ENCODE peak calls at places on chromosomes 6 and 20, in ten cellular contexts. I is AG09309; A is fibroblast of mammary gland; X is NCI-H1092 treated with DMSO at 0.1 percent for 48 hours; K is nephron progenitor cell; L is ACHN; T is activated T-cell treated with anti-CD3 and anti-CD28 coated beads for 1 hour; Z is stimulated activated CD4-positive, alpha-beta T cell treated with anti-CD3 and anti-CD28 coated beads, Interleukin-12 subunit alpha, Interleukin-12 subunit beta, amount 100 ng/mL, for 4 hours; J is posterior vena cava; N is GM12891. M is an unnamed sample.
A peak's percentile ranks its signal among the peaks of the same experiment; 100 is the strongest.

GRCh38 chr6:133594551-133594950 is 294.4 kb upstream of the TCF21 start:
- DNase-seq in K (no peak), N (no peak), T (no peak), I (no peak), J (no peak), L (no peak), A (peak; percentile 48), Z (no peak), X (no peak), M (no peak)

GRCh38 chr20:50464026-50464724 is 46.0 kb upstream of the PTPN1 start:
- DNase-seq in K (peak; percentile 65), N (peak; percentile 52), J (peak; percentile 83), I (no peak), L (peak; percentile 50), Z (peak; percentile 43), A (peak; percentile 56), X (peak; percentile 23), T (peak; percentile 30), M (peak; percentile 50)

GRCh38 chr6:123309130-123309529 is 313.1 kb downstream of the CLVS2 start:
- DNase-seq in X (no peak), T (no peak), I (no peak), J (no peak), L (no peak), Z (no peak), K (no peak), N (no peak), A (no peak), M (no peak)

GRCh38 chr6:152091201-152091600 is 283.7 kb downstream of the ESR1 start:
- DNase-seq in Z (no peak), J (no peak), I (no peak), K (no peak), X (no peak), N (no peak), A (no peak), T (no peak), L (no peak), M (no peak)

GRCh38 chr20:31578448-31579138 is 26.5 kb upstream of the ID1 start:
- DNase-seq in I (no peak), Z (no peak), N (no peak), L (no peak), A (no peak), J (no peak), K (no peak), X (no peak), T (no peak), M (no peak)

GRCh38 chr6:85472744-85473143 is 22.9 kb downstream of the NT5E start:
- DNase-seq in I (no peak), N (no peak), Z (no peak), L (no peak), X (no peak), J (no peak), K (no peak), T (no peak), A (no peak), M (no peak)

GRCh38 chr6:142300758-142301251 is 1.0 kb upstream of the ADGRG6 start:
- DNase-seq in L (peak; percentile 56), J (no peak), A (peak; percentile 38), N (no peak), K (no peak), Z (no peak), T (no peak), X (no peak), I (no peak), M (no peak)

GRCh38 chr6:39188101-39188455 is 41.2 kb downstream of the KCNK5 start:
- DNase-seq in N (no peak), T (no peak), L (no peak), X (no peak), Z (no peak), I (no peak), J (no peak), K (no peak), A (no peak), M (no peak)

GRCh38 chr20:37390503-37390890 is 44.6 kb downstream of the SRC start:
- DNase-seq in N (no peak), X (no peak), I (no peak), J (peak; percentile 42), Z (no peak), A (no peak), K (no peak), L (no peak), T (no peak), M (no peak)

GRCh38 chr6:54805077-54805476 is 41.5 kb upstream of the FAM83B start:
- DNase-seq in X (no peak), Z (no peak), L (no peak), I (no peak), K (no peak), N (no peak), T (no peak), A (no peak), J (no peak), M (no peak)

GRCh38 chr6:137910424-137910834 is 43.4 kb downstream of the TNFAIP3 start:
- DNase-seq in X (no peak), A (peak; percentile 53), T (no peak), N (no peak), L (no peak), Z (no peak), I (no peak), K (no peak), J (no peak), M (no peak)

GRCh38 chr20:37494796-37495195 is 26.3 kb upstream of the NNAT start:
- DNase-seq in A (no peak), J (peak; percentile 38), K (no peak), T (no peak), L (no peak), X (no peak), Z (no peak), I (no peak), N (no peak), M (no peak)

GRCh38 chr6:14108571-14109410 is 8.8 kb upstream of the CD83 start:
- DNase-seq in X (peak; percentile 28), Z (peak; percentile 16), L (no peak), T (no peak), I (no peak), N (no peak), A (no peak), J (no peak), K (no peak), M (no peak)

GRCh38 chr6:8080338-8081151 is 16.4 kb upstream of the BLOC1S5 start:
- DNase-seq in A (peak; percentile 84), J (no peak), K (no peak), L (peak; percentile 54), N (no peak), T (no peak), Z (no peak), I (no peak), X (no peak), M (no peak)

GRCh38 chr20:45971425-45971674 is 653 bp downstream of the ZNF335 start:
- DNase-seq in I (no peak), X (no peak), L (no peak), K (no peak), A (no peak), Z (no peak), T (no peak), J (no peak), N (peak; percentile 58), M (no peak)

GRCh38 chr20:36582322-36582721 is 8.9 kb downstream of the TGIF2 start:
- DNase-seq in A (no peak), J (no peak), X (no peak), T (no peak), N (no peak), K (no peak), L (no peak), Z (no peak), I (no peak), M (no peak)

GRCh38 chr6:134052776-134053120 is 324 bp upstream of the SLC2A12 start:
- DNase-seq in T (no peak), Z (no peak), J (no peak), A (no peak), I (no peak), L (no peak), X (no peak), K (no peak), N (no peak), M (no peak)

GRCh38 chr6:50966532-50966931 is 147.9 kb downstream of the TFAP2B start:
- DNase-seq in Z (no peak), A (no peak), T (no peak), L (no peak), N (peak; percentile 11), X (no peak), I (no peak), K (no peak), J (no peak), M (no peak)

GRCh38 chr6:115882174-115882573 is 178.5 kb downstream of the FRK start:
- DNase-seq in T (no peak), K (no peak), N (no peak), I (no peak), Z (no peak), J (no peak), A (peak; percentile 7), X (no peak), L (no peak), M (no peak)

GRCh38 chr6:169810066-169810989 is 58.9 kb downstream of the ERMARD start:
- DNase-seq in L (no peak), T (no peak), I (no peak), N (no peak), A (no peak), J (peak; percentile 74), K (no peak), Z (no peak), X (no peak), M (no peak)

GRCh38 chr6:105001063-105001462 is 44.2 kb downstream of the LIN28B start:
- DNase-seq in Z (no peak), K (no peak), A (no peak), N (no peak), J (no peak), L (no peak), T (no peak), X (no peak), I (no peak), M (no peak)

GRCh38 chr6:26233608-26234420 is 131.2 kb upstream of the BTN3A2 start:
- DNase-seq in N (no peak), A (no peak), X (no peak), Z (peak; percentile 34), J (no peak), I (no peak), K (no peak), T (peak; percentile 47), L (peak; percentile 62), M (no peak)

GRCh38 chr6:142853244-142854180 is 91.5 kb downstream of the HIVEP2 start:
- DNase-seq in T (no peak), K (no peak), I (no peak), N (no peak), Z (no peak), X (no peak), J (no peak), A (peak; percentile 40), L (no peak), M (no peak)

GRCh38 chr6:136031982-136032381 is 180.5 kb downstream of the PDE7B start:
- DNase-seq in T (no peak), J (no peak), X (peak; percentile 20), A (peak; percentile 83), I (no peak), K (no peak), L (peak; percentile 10), N (no peak), Z (no peak), M (no peak)

GRCh38 chr20:62405108-62405980 is 1.7 kb downstream of the CABLES2 start:
- DNase-seq in K (peak; percentile 66), T (no peak), N (no peak), J (no peak), X (no peak), I (no peak), A (peak; percentile 74), L (peak; percentile 28), Z (no peak), M (peak; percentile 59)